ENCODE peak calls at places on chromosomes 13 and 19, in five cellular contexts. Q is fibroblast of villous mesenchyme; D is CD8-positive, alpha-beta memory T cell; C is head of caudate nucleus; I is GM12865. X is an unnamed sample.

GRCh38 chr13:28171266-28171665 is 32.9 kb downstream of the PAN3 start:
- DNase-seq in Q (no peak), D (no peak), C (no peak), I (no peak), X (no peak)

GRCh38 chr19:4542896-4543351 is 3.1 kb upstream of the LRG1 start:
- DNase-seq in Q (no peak), D (no peak), C (no peak), I (no peak), X (no peak)

GRCh38 chr13:45674908-45675307 is 27.2 kb upstream of the CBY2 start:
- DNase-seq in Q (peak), D (no peak), C (no peak), I (no peak), X (peak)

GRCh38 chr13:22103046-22103445 is 432.2 kb downstream of the FGF9 start:
- DNase-seq in Q (no peak), D (no peak), C (no peak), I (no peak), X (no peak)

GRCh38 chr13:23928985-23929384 is 31.7 kb upstream of the C1QTNF9B start:
- DNase-seq in Q (peak), D (no peak), C (no peak), I (no peak), X (no peak)

GRCh38 chr19:15550847-15551182 is 42.5 kb downstream of the CYP4F22 start:
- DNase-seq in Q (no peak), D (no peak), C (peak), I (no peak), X (peak)

GRCh38 chr13:85261757-85262346 is 537.4 kb downstream of the SLITRK6 start:
- DNase-seq in Q (no peak), D (no peak), C (no peak), I (no peak), X (no peak)

GRCh38 chr13:27573265-27573664 is 47.1 kb downstream of the LNX2 start:
- DNase-seq in Q (peak), D (no peak), C (no peak), I (no peak), X (no peak)

GRCh38 chr13:78604782-78605611 is 1.6 kb upstream of the POU4F1 start:
- DNase-seq in Q (no peak), D (no peak), C (no peak), I (no peak), X (no peak)

GRCh38 chr13:43767351-43767901 is 19.3 kb downstream of the ENOX1 start:
- DNase-seq in Q (peak), D (no peak), C (no peak), I (no peak), X (no peak)

GRCh38 chr13:27440408-27440807 is 10.0 kb downstream of the MTIF3 start:
- DNase-seq in Q (no peak), D (no peak), C (no peak), I (peak), X (no peak)

GRCh38 chr13:75194717-75195116 is 287.3 kb downstream of the TBC1D4 start:
- DNase-seq in Q (no peak), D (no peak), C (no peak), I (no peak), X (no peak)

GRCh38 chr13:36288794-36289391 is 8.7 kb downstream of the CCDC169 start:
- DNase-seq in Q (no peak), D (no peak), C (no peak), I (no peak), X (no peak)

GRCh38 chr13:105177265-105177900 is 1358.1 kb downstream of the EFNB2 start:
- DNase-seq in Q (peak), D (no peak), C (no peak), I (peak), X (no peak)

GRCh38 chr13:98260357-98261164 is 83.5 kb upstream of the RNF113B start:
- DNase-seq in Q (no peak), D (no peak), C (no peak), I (no peak), X (no peak)

GRCh38 chr13:107534548-107534947 is 680.8 kb downstream of the LIG4 start:
- DNase-seq in Q (peak), D (no peak), C (no peak), I (no peak), X (no peak)

GRCh38 chr13:43686557-43686956 is 100.2 kb downstream of the ENOX1 start:
- DNase-seq in Q (peak), D (no peak), C (no peak), I (no peak), X (peak)

GRCh38 chr13:75481176-75482069 is 546 bp downstream of the TBC1D4 start:
- DNase-seq in Q (no peak), D (no peak), C (peak), I (peak), X (no peak)

GRCh38 chr13:79281335-79281734 is 124.7 kb downstream of the RBM26 start:
- DNase-seq in Q (no peak), D (no peak), C (no peak), I (no peak), X (peak)

GRCh38 chr19:4523306-4524110 is 5.2 kb upstream of the PLIN4 start:
- DNase-seq in Q (peak), D (no peak), C (peak), I (peak), X (peak)

GRCh38 chr19:39937094-39937493 is 2.7 kb upstream of the FCGBP start:
- DNase-seq in Q (no peak), D (no peak), C (no peak), I (peak), X (no peak)

GRCh38 chr13:51152713-51153112 is 41.6 kb upstream of the C13orf42 start:
- DNase-seq in Q (peak), D (no peak), C (no peak), I (no peak), X (no peak)

GRCh38 chr13:111061338-111062045 is 53.6 kb upstream of the ARHGEF7 start:
- DNase-seq in Q (no peak), D (no peak), C (no peak), I (no peak), X (no peak)

GRCh38 chr13:18739310-18739709 is 442.3 kb downstream of the TUBA3C start:
- DNase-seq in Q (no peak), D (no peak), C (no peak), I (no peak), X (no peak)

GRCh38 chr19:42288411-42288810 is 13.5 kb upstream of the PRR19 start:
- DNase-seq in Q (no peak), D (no peak), C (no peak), I (no peak), X (no peak)

GRCh38 chr13:74187564-74187963 is 53.4 kb upstream of the KLF12 start:
- DNase-seq in Q (no peak), D (no peak), C (no peak), I (no peak), X (no peak)

GRCh38 chr13:95710313-95710712 is 33.4 kb downstream of the DNAJC3 start:
- DNase-seq in Q (peak), D (no peak), C (no peak), I (peak), X (no peak)

GRCh38 chr13:111577429-111577828 is 257.0 kb downstream of the TEX29 start:
- DNase-seq in Q (no peak), D (no peak), C (no peak), I (no peak), X (no peak)

GRCh38 chr19:33644284-33644836 is 22.6 kb downstream of the CHST8 start:
- DNase-seq in Q (no peak), D (no peak), C (no peak), I (no peak), X (no peak)

GRCh38 chr19:18392936-18393335 is 4.5 kb downstream of the LRRC25 start:
- DNase-seq in Q (no peak), D (no peak), C (no peak), I (no peak), X (no peak)

GRCh38 chr13:38607136-38607535 is 79.7 kb upstream of the FREM2 start:
- DNase-seq in Q (no peak), D (no peak), C (no peak), I (no peak), X (no peak)

GRCh38 chr13:44692173-44692713 is 116.1 kb upstream of the TSC22D1 start:
- DNase-seq in Q (no peak), D (no peak), C (no peak), I (peak), X (no peak)

X was measured in NT2/D1.